ENCODE peak calls at places on chromosome X, in seven cellular contexts. S is body of pancreas, B is Peyer's patch, P is A549, F is A673, V is psoas muscle, Z is MM.1S. X is an unnamed sample.
A peak's percentile ranks its signal among the peaks of the same experiment; 100 is the strongest.

GRCh38 chrX:116427976-116428375 is 8.4 kb upstream of the SLC6A14 start:
- DNase-seq in P (no peak), S (no peak), Z (no peak), B (no peak), F (no peak), V (no peak), X (no peak)

GRCh38 chrX:120281761-120282160 is 29.5 kb downstream of the TMEM255A start:
- DNase-seq in P (no peak), V (no peak), S (no peak), F (no peak), Z (no peak), B (no peak), X (no peak)

GRCh38 chrX:11331788-11332187 is 38.6 kb downstream of the AMELX start:
- DNase-seq in P (no peak), Z (no peak), V (no peak), S (no peak), F (no peak), B (no peak), X (no peak)

GRCh38 chrX:27598312-27598711 is 8.2 kb downstream of the DCAF8L2 start:
- DNase-seq in S (no peak), B (no peak), F (no peak), P (no peak), V (no peak), Z (no peak), X (no peak)

GRCh38 chrX:118026631-118027030 is 90.0 kb downstream of the KLHL13 start:
- DNase-seq in F (no peak), P (no peak), B (no peak), S (no peak), V (no peak), Z (no peak), X (no peak)

GRCh38 chrX:42770566-42770965 is 7.4 kb downstream of the PPP1R2C start:
- DNase-seq in F (no peak), V (no peak), S (no peak), P (no peak), Z (no peak), B (no peak), X (no peak)

GRCh38 chrX:13506574-13506973 is 62.8 kb upstream of the EGFL6 start:
- DNase-seq in F (peak; percentile 75), Z (peak; percentile 34), S (peak; percentile 54), V (peak; percentile 58), P (peak; percentile 31), B (peak; percentile 46), X (no peak)

GRCh38 chrX:154021131-154021611 is 1.5 kb upstream of the IRAK1 start:
- DNase-seq in P (no peak), Z (no peak), F (no peak), S (no peak), V (no peak), B (no peak), X (no peak)

GRCh38 chrX:153844509-153845082 is 14.3 kb upstream of the PDZD4 start:
- DNase-seq in S (no peak), P (no peak), F (no peak), Z (no peak), B (no peak), V (no peak), X (no peak)

GRCh38 chrX:25012793-25013592 is 2.8 kb downstream of the ARX start:
- DNase-seq in S (no peak), V (peak; percentile 74), F (no peak), Z (no peak), B (no peak), P (peak; percentile 46), X (no peak)

GRCh38 chrX:130563476-130563875 is 161.7 kb downstream of the RBMX2 start:
- DNase-seq in P (no peak), B (no peak), F (no peak), Z (no peak), V (no peak), S (no peak), X (no peak)

GRCh38 chrX:154600962-154601374 is 16.0 kb downstream of the CTAG1A start:
- DNase-seq in P (no peak), B (no peak), Z (no peak), S (no peak), V (no peak), F (no peak), X (no peak)

GRCh38 chrX:15718283-15718970 is 19.6 kb upstream of the CA5B start:
- DNase-seq in F (no peak), Z (no peak), B (no peak), P (no peak), S (no peak), V (no peak), X (no peak)

GRCh38 chrX:87805829-87806490 is 288.4 kb downstream of the KLHL4 start:
- DNase-seq in B (no peak), S (peak; percentile 9), V (no peak), P (no peak), F (no peak), Z (no peak), X (no peak)

GRCh38 chrX:93874554-93874953 is 200.5 kb downstream of the FAM133A start:
- DNase-seq in F (peak; percentile 51), V (no peak), P (no peak), S (peak; percentile 32), B (no peak), Z (peak; percentile 40), X (no peak)

GRCh38 chrX:118346258-118347094 is 570 bp downstream of the WDR44 start:
- DNase-seq in V (peak; percentile 67), P (peak; percentile 43), B (no peak), S (peak; percentile 39), F (peak; percentile 55), Z (peak; percentile 30), X (peak; percentile 2)

GRCh38 chrX:2784026-2784425 is 32.2 kb downstream of the XG start:
- DNase-seq in P (no peak), V (no peak), S (no peak), F (no peak), B (no peak), Z (no peak), X (no peak)

GRCh38 chrX:34918856-34919255 is 23.7 kb upstream of the FAM47B start:
- DNase-seq in P (peak; percentile 29), S (peak; percentile 24), F (peak; percentile 82), V (no peak), Z (no peak), B (no peak), X (no peak)

GRCh38 chrX:119880552-119881437 is 9.2 kb downstream of the NDUFA1 start:
- DNase-seq in P (peak; percentile 59), B (no peak), S (peak; percentile 31), Z (peak; percentile 86), F (peak; percentile 66), V (no peak), X (no peak)

GRCh38 chrX:153598541-153599191 is at the start of gene CCNQ:
- DNase-seq in B (peak; percentile 61), F (peak; percentile 18), V (peak; percentile 67), S (peak; percentile 37), P (no peak), Z (peak; percentile 10), X (no peak)

GRCh38 chrX:65034641-65035450 is 58.6 kb upstream of the ZC4H2 start:
- DNase-seq in Z (peak; percentile 86), V (peak; percentile 78), F (no peak), B (peak; percentile 85), S (peak; percentile 74), P (peak; percentile 25), X (no peak)

GRCh38 chrX:96685205-96686099 is 810 bp downstream of the DIAPH2 start:
- DNase-seq in S (peak; percentile 28), Z (peak; percentile 57), P (no peak), B (peak; percentile 62), F (peak; percentile 49), V (peak; percentile 63), X (peak; percentile 2)

GRCh38 chrX:69107231-69107739 is 58.0 kb downstream of the PJA1 start:
- DNase-seq in S (peak; percentile 73), B (no peak), P (no peak), Z (no peak), V (no peak), F (peak; percentile 48), X (no peak)

GRCh38 chrX:40244980-40245379 is 147.2 kb upstream of the BCOR start:
- DNase-seq in Z (no peak), F (no peak), V (no peak), B (no peak), S (no peak), P (no peak), X (no peak)
- TF ChIP-seq CTCF in Z (no peak), F (peak; percentile 19), V (no peak), B (no peak), S (no peak), P (no peak), X (no peak)

GRCh38 chrX:115233497-115234219 is at the start of gene LRCH2:
- DNase-seq in B (peak; percentile 25), S (peak; percentile 10), F (peak; percentile 37), V (peak; percentile 52), P (no peak), Z (no peak), X (no peak)
- H3K4me3 ChIP-seq in B (peak within 1 kb of the TSS; percentile 30), S (no peak within 1 kb of the TSS), F (peak within 1 kb of the TSS; percentile 53), V (peak within 1 kb of the TSS; percentile 57), P (peak within 1 kb of the TSS; percentile 45), Z (no peak within 1 kb of the TSS), X (peak within 1 kb of the TSS; percentile 76)

GRCh38 chrX:148382983-148383382 is 117.4 kb upstream of the AFF2 start:
- DNase-seq in F (no peak), S (no peak), V (no peak), P (no peak), Z (no peak), B (no peak), X (no peak)

GRCh38 chrX:148385471-148385870 is 114.9 kb upstream of the AFF2 start:
- DNase-seq in S (no peak), Z (no peak), B (no peak), F (no peak), P (no peak), V (no peak), X (no peak)

GRCh38 chrX:148380614-148381561 is 119.5 kb upstream of the AFF2 start:
- DNase-seq in V (no peak), Z (peak; percentile 94), P (no peak), F (no peak), B (no peak), S (no peak), X (no peak)

GRCh38 chrX:148380107-148380506 is 120.3 kb upstream of the AFF2 start:
- DNase-seq in B (no peak), P (no peak), V (no peak), F (no peak), S (no peak), Z (peak; percentile 25), X (no peak)

DNA sequence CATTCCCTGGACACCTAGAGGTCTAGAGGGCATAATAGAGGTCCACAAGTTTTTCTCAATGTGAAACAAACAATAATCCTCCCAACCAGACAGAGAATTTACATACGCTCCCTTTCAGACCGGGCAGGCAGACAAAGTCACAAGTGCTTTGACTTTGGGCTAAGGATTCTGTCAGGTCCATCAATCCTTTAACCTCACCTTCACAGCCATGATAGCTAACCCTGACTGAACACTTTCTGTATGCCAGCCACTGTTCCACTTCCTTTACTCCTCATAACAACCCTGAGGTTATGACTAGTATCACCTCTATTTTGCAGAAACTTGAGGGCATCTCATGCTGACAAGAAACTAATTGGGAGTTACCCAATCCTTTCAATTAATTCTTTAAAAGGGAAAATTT is 118.8 kb upstream of the AFF2 start:
- DNase-seq in F (no peak), S (no peak), V (no peak), Z (peak; percentile 26), P (no peak), B (no peak), X (no peak)
- H3K27ac ChIP-seq in F (no peak overlapping the region), S (no peak overlapping the region), V (no peak overlapping the region), Z (peak overlapping the region; percentile 85), P (no peak overlapping the region), B (peak overlapping the region; percentile 70), X (no peak overlapping the region)

DNA sequence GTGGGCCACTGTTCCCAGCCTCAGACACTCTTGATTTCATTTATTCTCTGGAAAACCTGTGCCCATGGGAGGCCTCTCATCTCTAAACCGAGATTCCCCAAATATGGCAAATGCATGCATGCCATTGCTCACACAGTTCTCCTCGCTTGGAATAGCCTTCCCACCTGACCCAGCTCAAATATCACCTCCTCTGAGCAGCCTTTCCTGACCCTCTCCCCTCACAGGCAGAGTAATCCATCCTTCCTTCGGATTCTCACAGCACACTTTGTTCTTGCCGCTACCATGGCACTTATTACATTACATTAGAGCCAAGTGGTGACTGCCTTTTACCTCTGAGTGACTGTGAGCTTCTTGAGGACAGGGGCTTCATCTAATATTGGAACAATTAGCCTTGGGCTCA is 209.5 kb downstream of the HS6ST2 start:
- DNase-seq in F (no peak), P (no peak), B (no peak), Z (no peak), S (no peak), V (no peak), X (no peak)
- TF ChIP-seq CTCF in F (no peak), P (no peak), B (no peak), Z (no peak), S (no peak), V (no peak), X (no peak)